ENCODE peak calls at places on chromosomes 1 and 21, in nine cellular contexts. Y is right atrium auricular region, R is uterus, F is left ventricle myocardium inferior, P is cardiac muscle cell, V is gastrocnemius medialis, N is IMR-90, L is GM23338, A is mucosa of descending colon. Z is an unnamed sample. For H3K4me1, the result is how much of the 10 kb centered on the place peaks cover.

GRCh38 chr1:209790286-209791193 is 6.2 kb upstream of the C1orf74 start:
- DNase-seq in Y (no peak), R (no peak), F (no peak), P (no peak), V (no peak), N (peak), L (no peak), A (peak), Z (no peak)

GRCh38 chr1:24412408-24412807 is 1.2 kb downstream of the STPG1 start:
- DNase-seq in Y (no peak), R (no peak), F (no peak), P (no peak), V (no peak), N (no peak), L (no peak), A (peak), Z (no peak)

GRCh38 chr1:209549384-209550001 is 34.0 kb upstream of the CAMK1G start:
- DNase-seq in Y (no peak), R (no peak), F (no peak), P (no peak), V (no peak), N (no peak), L (peak), A (no peak), Z (no peak)

GRCh38 chr21:15742052-15742451 is 12.3 kb downstream of the USP25 start:
- DNase-seq in Y (no peak), R (no peak), F (no peak), P (peak), V (no peak), N (peak), L (no peak), A (no peak), Z (no peak)

GRCh38 chr1:222546548-222547259 is 1.2 kb downstream of the HHIPL2 start:
- DNase-seq in Y (peak), R (no peak), F (no peak), P (peak), V (no peak), N (peak), L (no peak), A (no peak), Z (no peak)

GRCh38 chr21:28587748-28588147 is 404.9 kb downstream of the LTN1 start:
- DNase-seq in Y (no peak), R (no peak), F (no peak), P (no peak), V (no peak), N (peak), L (no peak), A (no peak), Z (no peak)

GRCh38 chr1:187047298-187047697 is 218.5 kb downstream of the PLA2G4A start:
- DNase-seq in Y (no peak), R (no peak), F (no peak), P (no peak), V (no peak), N (no peak), L (peak), A (no peak), Z (no peak)

GRCh38 chr1:91026320-91026719 is 4.5 kb upstream of the ZNF644 start:
- DNase-seq in Y (no peak), R (no peak), F (no peak), P (no peak), V (no peak), N (no peak), L (no peak), A (no peak), Z (no peak)

GRCh38 chr21:14284439-14284838 is 68.5 kb downstream of the RBM11 start:
- DNase-seq in Y (no peak), R (no peak), F (no peak), P (no peak), V (no peak), N (no peak), L (no peak), A (no peak), Z (no peak)

GRCh38 chr1:67060811-67061218 is 6.9 kb upstream of the SLC35D1 start:
- DNase-seq in Y (no peak), R (no peak), F (no peak), P (peak), V (peak), N (peak), L (no peak), A (peak), Z (peak)

GRCh38 chr1:4730078-4730477 is 75.7 kb downstream of the AJAP1 start:
- DNase-seq in Y (no peak), R (no peak), F (no peak), P (no peak), V (no peak), N (no peak), L (no peak), A (peak), Z (no peak)

GRCh38 chr1:10629091-10629815 is 154.5 kb downstream of the PEX14 start:
- DNase-seq in Y (no peak), R (peak), F (no peak), P (no peak), V (no peak), N (no peak), L (no peak), A (no peak), Z (no peak)

GRCh38 chr1:41733725-41734124 is 185.0 kb downstream of the HIVEP3 start:
- DNase-seq in Y (no peak), R (no peak), F (no peak), P (no peak), V (no peak), N (no peak), L (no peak), A (no peak), Z (no peak)
- TF ChIP-seq CTCF in Y (no peak), R (no peak), F (no peak), P (no peak), V (no peak), N (no peak), L (no peak), A (no peak), Z (no peak)

GRCh38 chr1:21293537-21294265 is 3.4 kb upstream of the ECE1 start:
- DNase-seq in Y (no peak), R (no peak), F (no peak), P (no peak), V (no peak), N (no peak), L (no peak), A (peak), Z (no peak)

GRCh38 chr1:21291184-21291583 is 921 bp upstream of the ECE1 start:
- DNase-seq in Y (no peak), R (no peak), F (no peak), P (no peak), V (no peak), N (no peak), L (no peak), A (no peak), Z (no peak)

GRCh38 chr1:21291964-21292363 is 1.7 kb upstream of the ECE1 start:
- DNase-seq in Y (no peak), R (no peak), F (no peak), P (no peak), V (no peak), N (no peak), L (no peak), A (no peak), Z (no peak)

GRCh38 chr1:21292991-21293536 is 2.8 kb upstream of the ECE1 start:
- DNase-seq in Y (no peak), R (no peak), F (no peak), P (no peak), V (no peak), N (no peak), L (no peak), A (peak), Z (no peak)

GRCh38 chr1:21292503-21292990 is 2.3 kb upstream of the ECE1 start:
- DNase-seq in Y (no peak), R (no peak), F (no peak), P (no peak), V (no peak), N (no peak), L (no peak), A (no peak), Z (no peak)
- H3K4me1 ChIP-seq in Y (under half), R (under half), F (half or more), P (under half), V (under half), N (under half), L (under half), A (under half), Z (half or more)

DNA sequence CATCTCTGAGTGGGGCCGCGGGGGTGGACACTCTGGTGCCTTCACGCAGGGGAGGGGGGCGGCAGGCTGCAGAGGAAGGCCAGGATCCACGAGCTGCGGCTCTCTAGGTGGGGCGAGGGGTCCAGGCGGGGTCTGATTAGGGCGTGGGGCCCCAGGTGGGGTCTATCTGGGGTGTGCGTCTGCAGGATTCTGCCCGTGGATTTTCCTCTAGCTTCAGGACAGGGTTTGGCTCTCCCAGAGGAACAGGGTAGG is 6.3 kb downstream of the JMJD4 start:
- DNase-seq in Y (no peak), R (no peak), F (no peak), P (no peak), V (no peak), N (no peak), L (no peak), A (no peak), Z (no peak)
- H3K4me3 ChIP-seq in Y (peak), R (peak), F (peak), P (peak), V (peak), N (peak), L (peak), A (peak), Z (peak)

DNA sequence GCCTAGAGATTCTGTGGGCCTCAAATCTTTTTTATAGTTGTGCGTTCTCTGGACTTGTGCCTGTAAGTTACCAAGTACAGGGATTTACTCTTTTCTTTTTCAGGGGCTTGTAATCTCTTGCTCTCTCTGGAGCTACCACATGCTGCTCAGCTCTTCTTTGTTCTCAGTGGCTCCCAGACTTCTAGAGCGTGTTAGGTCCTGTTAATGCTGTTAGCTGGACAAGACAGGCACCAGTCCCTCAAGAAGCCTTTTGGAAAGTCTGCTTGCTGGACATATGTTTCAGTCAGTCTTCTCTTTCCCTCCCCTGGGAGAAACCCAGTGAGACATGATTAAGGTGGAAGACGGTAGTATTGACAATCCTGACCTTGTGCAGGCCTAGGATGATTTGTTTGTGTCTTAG is 29.4 kb downstream of the KCNK2 start:
- DNase-seq in Y (no peak), R (no peak), F (no peak), P (no peak), V (no peak), N (no peak), L (no peak), A (no peak), Z (no peak)
- TF ChIP-seq CTCF in Y (no peak), R (no peak), F (no peak), P (no peak), V (no peak), N (no peak), L (no peak), A (no peak), Z (no peak)

DNA sequence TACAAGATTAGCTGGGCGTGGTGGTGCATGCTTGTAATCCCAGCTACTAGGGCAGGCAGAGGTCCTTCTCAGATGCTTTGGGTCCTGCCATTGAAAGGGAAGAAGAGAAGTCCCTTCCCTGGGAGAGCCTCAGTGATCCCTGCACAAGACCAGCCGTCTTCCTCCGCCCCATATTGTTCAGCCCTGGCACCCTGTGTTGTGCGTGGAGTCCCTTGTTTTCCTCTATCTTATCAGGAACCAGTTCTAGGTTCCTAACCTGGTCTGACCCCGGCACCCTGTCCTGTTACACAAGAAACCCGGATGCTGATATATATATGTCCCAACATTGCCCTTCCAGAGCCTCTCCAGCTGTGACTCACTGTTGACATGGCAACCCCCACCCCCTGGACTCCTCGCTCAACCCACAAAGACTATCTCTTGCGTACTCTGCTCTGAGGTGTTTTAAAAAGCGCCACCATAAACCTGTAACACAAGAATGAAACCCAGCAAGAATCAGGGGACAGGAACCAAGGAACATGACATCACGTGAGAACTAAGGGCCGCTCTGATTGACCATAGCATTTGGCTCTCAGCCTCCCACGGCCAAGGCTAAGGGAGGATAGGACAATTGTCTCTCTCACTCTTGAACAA is 4.8 kb downstream of the MX2 start:
- DNase-seq in Y (peak), R (no peak), F (no peak), P (peak), V (no peak), N (peak), L (no peak), A (peak), Z (no peak)
- H3K4me1 ChIP-seq in Y (under half), R (under half), F (half or more), P (under half), V (under half), N (under half), L (under half), A (under half), Z (under half)

GRCh38 chr21:45972353-45972715 is 9.2 kb upstream of the COL6A1 start:
- DNase-seq in Y (no peak), R (peak), F (peak), P (peak), V (no peak), N (no peak), L (peak), A (no peak), Z (peak)
- H3K4me3 ChIP-seq in Y (peak), R (peak), F (peak), P (no peak), V (peak), N (no peak), L (peak), A (no peak), Z (peak)

GRCh38 chr1:69220672-69221071 is 347.1 kb upstream of the LRRC7 start:
- DNase-seq in Y (no peak), R (no peak), F (no peak), P (no peak), V (no peak), N (no peak), L (no peak), A (no peak), Z (no peak)

GRCh38 chr1:69215883-69216282 is 351.8 kb upstream of the LRRC7 start:
- DNase-seq in Y (no peak), R (no peak), F (no peak), P (no peak), V (no peak), N (no peak), L (no peak), A (no peak), Z (no peak)

GRCh38 chr1:69223156-69223555 is 344.6 kb upstream of the LRRC7 start:
- DNase-seq in Y (no peak), R (no peak), F (no peak), P (no peak), V (no peak), N (no peak), L (no peak), A (no peak), Z (no peak)

GRCh38 chr1:69221492-69221990 is 346.2 kb upstream of the LRRC7 start:
- DNase-seq in Y (no peak), R (no peak), F (no peak), P (peak), V (no peak), N (no peak), L (peak), A (no peak), Z (no peak)
- TF ChIP-seq CTCF in Y (no peak), R (no peak), F (no peak), P (peak), V (no peak), N (no peak), L (peak), A (no peak), Z (no peak)

GRCh38 chr1:202798260-202798659 is 10.0 kb downstream of the KDM5B start:
- DNase-seq in Y (no peak), R (no peak), F (no peak), P (no peak), V (no peak), N (no peak), L (no peak), A (no peak), Z (no peak)
- H3K4me1 ChIP-seq in Y (under half), R (under half), F (under half), P (under half), V (under half), N (under half), L (under half), A (under half), Z (under half)

Z was measured in tibial artery.